ENCODE peak calls at places on chromosomes 11 and 22, in six cellular contexts. V, Y, O, K, C and Q are unnamed samples.

GRCh38 chr22:27022741-27023373 is 365.5 kb downstream of the MIAT start:
- DNase-seq in O (no peak), C (no peak), Y (no peak), K (no peak), V (no peak), Q (no peak)

GRCh38 chr22:22810018-22810427 is 77.6 kb upstream of the IGLL5 start:
- DNase-seq in V (peak), Y (peak), K (no peak), O (peak), C (peak), Q (no peak)

GRCh38 chr11:134272381-134273316 is 3.5 kb upstream of the GLB1L3 start:
- DNase-seq in C (no peak), K (no peak), V (no peak), O (no peak), Y (no peak), Q (no peak)

GRCh38 chr11:70431611-70432010 is 33.3 kb downstream of the CTTN start:
- DNase-seq in K (no peak), C (no peak), V (no peak), O (no peak), Y (peak), Q (no peak)

GRCh38 chr11:57163160-57163868 is 18.4 kb upstream of the LRRC55 start:
- DNase-seq in V (no peak), C (no peak), K (no peak), O (no peak), Y (no peak), Q (peak)

GRCh38 chr22:43827926-43828710 is 16.0 kb upstream of the EFCAB6 start:
- DNase-seq in Y (peak), V (no peak), O (no peak), C (no peak), K (no peak), Q (no peak)

GRCh38 chr11:3949132-3949531 is 93.7 kb downstream of the STIM1 start:
- DNase-seq in V (no peak), K (no peak), Y (no peak), C (no peak), O (no peak), Q (no peak)

GRCh38 chr11:78420255-78420764 is 2.7 kb upstream of the GAB2 start:
- DNase-seq in V (peak), K (peak), C (peak), O (peak), Y (peak), Q (no peak)

GRCh38 chr11:88604255-88604654 is 266.7 kb upstream of the CTSC start:
- DNase-seq in K (no peak), O (peak), C (no peak), V (no peak), Y (no peak), Q (no peak)

GRCh38 chr11:76054330-76054729 is 152.0 kb downstream of the WNT11 start:
- DNase-seq in Y (no peak), K (no peak), V (no peak), C (no peak), O (no peak), Q (no peak)

GRCh38 chr11:59680287-59681154 is 11.7 kb upstream of the PATL1 start:
- DNase-seq in K (peak), V (no peak), O (peak), Y (peak), C (peak), Q (no peak)

GRCh38 chr22:30127749-30128166 is 47.5 kb downstream of the HORMAD2 start:
- DNase-seq in Y (no peak), K (no peak), V (no peak), O (peak), C (no peak), Q (no peak)

GRCh38 chr22:19178065-19178658 is 374 bp downstream of the SLC25A1 start:
- DNase-seq in Y (peak), K (peak), O (peak), V (no peak), C (peak), Q (no peak)

GRCh38 chr11:123561046-123561781 is 93.2 kb downstream of the SCN3B start:
- DNase-seq in C (no peak), V (no peak), O (peak), K (no peak), Y (no peak), Q (no peak)

GRCh38 chr22:29719894-29720645 is at the start of gene CABP7:
- DNase-seq in K (no peak), O (peak), C (no peak), Y (no peak), V (no peak), Q (no peak)

GRCh38 chr11:24234822-24235508 is 261.9 kb upstream of the LUZP2 start:
- DNase-seq in Y (no peak), K (no peak), O (peak), C (no peak), V (no peak), Q (no peak)

GRCh38 chr11:64660205-64660604 is 62.8 kb downstream of the NRXN2 start:
- DNase-seq in O (no peak), K (no peak), V (no peak), Y (no peak), C (no peak), Q (no peak)

GRCh38 chr11:95792200-95792599 is 1.9 kb downstream of the CEP57 start:
- DNase-seq in C (no peak), K (no peak), Y (no peak), O (no peak), V (no peak), Q (no peak)

GRCh38 chr22:36194971-36195370 is 6.6 kb downstream of the APOL4 start:
- DNase-seq in Y (no peak), K (peak), V (no peak), O (peak), C (peak), Q (no peak)

GRCh38 chr11:2142762-2143202 is 3.6 kb upstream of the IGF2 start:
- DNase-seq in C (no peak), K (no peak), O (peak), Y (no peak), V (no peak), Q (no peak)

GRCh38 chr22:45843030-45843429 is 133.9 kb downstream of the WNT7B start:
- DNase-seq in K (no peak), O (no peak), V (no peak), Y (no peak), C (no peak), Q (no peak)

GRCh38 chr22:27217154-27217553 is 559.8 kb downstream of the MIAT start:
- DNase-seq in K (no peak), Y (no peak), V (no peak), C (no peak), O (no peak), Q (no peak)

GRCh38 chr11:34405079-34405858 is 33.5 kb upstream of the CAT start:
- DNase-seq in Y (no peak), O (peak), K (no peak), V (no peak), C (no peak), Q (no peak)